ENCODE peak calls at places on chromosome 12, in six cellular contexts. One of them, this sample, is unnamed.

GRCh38 chr12:15751741-15752140 is 37.4 kb downstream of the EPS8 start:
- DNase-seq in transverse colon: no peak
- DNase-seq in ecto neural progenitor cell: no peak
- DNase-seq in EL: no peak
- DNase-seq in activated T-cell treated with anti-CD3 and anti-CD28 coated beads for 4 hours: no peak
- DNase-seq in kidney tubule cell: no peak
- DNase-seq in this sample: no peak

GRCh38 chr12:52892193-52892852 is 12.6 kb downstream of the KRT8 start:
- DNase-seq in kidney tubule cell: no peak
- DNase-seq in ecto neural progenitor cell: peak
- DNase-seq in EL: no peak
- DNase-seq in transverse colon: no peak
- DNase-seq in activated T-cell treated with anti-CD3 and anti-CD28 coated beads for 4 hours: no peak
- DNase-seq in this sample: no peak

GRCh38 chr12:27541031-27541719 is 17.2 kb downstream of the PPFIBP1 start:
- DNase-seq in activated T-cell treated with anti-CD3 and anti-CD28 coated beads for 4 hours: no peak
- DNase-seq in transverse colon: no peak
- DNase-seq in ecto neural progenitor cell: no peak
- DNase-seq in kidney tubule cell: peak
- DNase-seq in EL: no peak
- DNase-seq in this sample: no peak

GRCh38 chr12:3106564-3106963 is 29.4 kb downstream of the TSPAN9 start:
- DNase-seq in ecto neural progenitor cell: no peak
- DNase-seq in kidney tubule cell: peak
- DNase-seq in activated T-cell treated with anti-CD3 and anti-CD28 coated beads for 4 hours: no peak
- DNase-seq in EL: no peak
- DNase-seq in transverse colon: no peak
- DNase-seq in this sample: no peak

GRCh38 chr12:11553871-11554533 is 95.5 kb upstream of the ETV6 start:
- DNase-seq in transverse colon: peak
- DNase-seq in activated T-cell treated with anti-CD3 and anti-CD28 coated beads for 4 hours: peak
- DNase-seq in kidney tubule cell: peak
- DNase-seq in EL: peak
- DNase-seq in ecto neural progenitor cell: no peak
- DNase-seq in this sample: peak

GRCh38 chr12:120071493-120072020 is 45.0 kb downstream of the RAB35 start:
- DNase-seq in EL: no peak
- DNase-seq in ecto neural progenitor cell: no peak
- DNase-seq in activated T-cell treated with anti-CD3 and anti-CD28 coated beads for 4 hours: no peak
- DNase-seq in transverse colon: no peak
- DNase-seq in kidney tubule cell: no peak
- DNase-seq in this sample: no peak

GRCh38 chr12:59115526-59115925 is 195.2 kb upstream of the LRIG3 start:
- DNase-seq in EL: peak
- DNase-seq in ecto neural progenitor cell: no peak
- DNase-seq in transverse colon: no peak
- DNase-seq in activated T-cell treated with anti-CD3 and anti-CD28 coated beads for 4 hours: no peak
- DNase-seq in kidney tubule cell: no peak
- DNase-seq in this sample: no peak

GRCh38 chr12:7628401-7628961 is 37.2 kb downstream of the APOBEC1 start:
- DNase-seq in activated T-cell treated with anti-CD3 and anti-CD28 coated beads for 4 hours: no peak
- DNase-seq in transverse colon: no peak
- DNase-seq in EL: no peak
- DNase-seq in kidney tubule cell: no peak
- DNase-seq in ecto neural progenitor cell: peak
- DNase-seq in this sample: no peak

GRCh38 chr12:58920102-58920955 is at the start of gene LRIG3:
- DNase-seq in activated T-cell treated with anti-CD3 and anti-CD28 coated beads for 4 hours: no peak
- DNase-seq in ecto neural progenitor cell: peak
- DNase-seq in EL: peak
- DNase-seq in kidney tubule cell: peak
- DNase-seq in transverse colon: peak
- DNase-seq in this sample: peak

GRCh38 chr12:5509557-5509956 is 77.6 kb downstream of the NTF3 start:
- DNase-seq in kidney tubule cell: no peak
- DNase-seq in ecto neural progenitor cell: peak
- DNase-seq in EL: no peak
- DNase-seq in transverse colon: no peak
- DNase-seq in activated T-cell treated with anti-CD3 and anti-CD28 coated beads for 4 hours: no peak
- DNase-seq in this sample: no peak

GRCh38 chr12:111196532-111196931 is 172.4 kb downstream of the PHETA1 start:
- DNase-seq in EL: no peak
- DNase-seq in ecto neural progenitor cell: no peak
- DNase-seq in activated T-cell treated with anti-CD3 and anti-CD28 coated beads for 4 hours: no peak
- DNase-seq in kidney tubule cell: no peak
- DNase-seq in transverse colon: no peak
- DNase-seq in this sample: no peak

GRCh38 chr12:68899251-68899771 is 33.7 kb downstream of the CPM start:
- DNase-seq in activated T-cell treated with anti-CD3 and anti-CD28 coated beads for 4 hours: no peak
- DNase-seq in transverse colon: peak
- DNase-seq in ecto neural progenitor cell: no peak
- DNase-seq in kidney tubule cell: peak
- DNase-seq in EL: peak
- DNase-seq in this sample: peak

GRCh38 chr12:84696281-84696680 is 216.3 kb downstream of the SLC6A15 start:
- DNase-seq in EL: no peak
- DNase-seq in activated T-cell treated with anti-CD3 and anti-CD28 coated beads for 4 hours: no peak
- DNase-seq in ecto neural progenitor cell: no peak
- DNase-seq in kidney tubule cell: no peak
- DNase-seq in transverse colon: no peak
- DNase-seq in this sample: no peak

GRCh38 chr12:65926119-65927004 is 102.1 kb downstream of the HMGA2 start:
- DNase-seq in kidney tubule cell: no peak
- DNase-seq in transverse colon: no peak
- DNase-seq in EL: no peak
- DNase-seq in ecto neural progenitor cell: no peak
- DNase-seq in activated T-cell treated with anti-CD3 and anti-CD28 coated beads for 4 hours: no peak
- DNase-seq in this sample: no peak

GRCh38 chr12:750356-751191 is 1.8 kb upstream of the WNK1 start:
- DNase-seq in activated T-cell treated with anti-CD3 and anti-CD28 coated beads for 4 hours: no peak
- DNase-seq in transverse colon: no peak
- DNase-seq in kidney tubule cell: peak
- DNase-seq in EL: no peak
- DNase-seq in ecto neural progenitor cell: no peak
- DNase-seq in this sample: no peak

GRCh38 chr12:14961466-14962155 is at the start of gene ARHGDIB:
- DNase-seq in transverse colon: peak
- DNase-seq in kidney tubule cell: peak
- DNase-seq in activated T-cell treated with anti-CD3 and anti-CD28 coated beads for 4 hours: peak
- DNase-seq in ecto neural progenitor cell: no peak
- DNase-seq in EL: peak
- DNase-seq in this sample: no peak

GRCh38 chr12:42568952-42569916 is 20.3 kb downstream of the PRICKLE1 start:
- DNase-seq in activated T-cell treated with anti-CD3 and anti-CD28 coated beads for 4 hours: no peak
- DNase-seq in kidney tubule cell: peak
- DNase-seq in EL: peak
- DNase-seq in ecto neural progenitor cell: no peak
- DNase-seq in transverse colon: no peak
- DNase-seq in this sample: peak

GRCh38 chr12:1688086-1688710 is 2.7 kb upstream of the ADIPOR2 start:
- DNase-seq in transverse colon: no peak
- DNase-seq in ecto neural progenitor cell: no peak
- DNase-seq in EL: no peak
- DNase-seq in kidney tubule cell: peak
- DNase-seq in activated T-cell treated with anti-CD3 and anti-CD28 coated beads for 4 hours: no peak
- DNase-seq in this sample: no peak

GRCh38 chr12:89235189-89235993 is 116.9 kb downstream of the DUSP6 start:
- DNase-seq in kidney tubule cell: no peak
- DNase-seq in ecto neural progenitor cell: no peak
- DNase-seq in transverse colon: no peak
- DNase-seq in EL: no peak
- DNase-seq in activated T-cell treated with anti-CD3 and anti-CD28 coated beads for 4 hours: no peak
- DNase-seq in this sample: no peak

GRCh38 chr12:39440101-39440500 is 2.8 kb downstream of the KIF21A start:
- DNase-seq in transverse colon: no peak
- DNase-seq in kidney tubule cell: peak
- DNase-seq in EL: no peak
- DNase-seq in ecto neural progenitor cell: no peak
- DNase-seq in activated T-cell treated with anti-CD3 and anti-CD28 coated beads for 4 hours: no peak
- DNase-seq in this sample: no peak

GRCh38 chr12:74412607-74413230 is 124.9 kb upstream of the ATXN7L3B start:
- DNase-seq in kidney tubule cell: peak
- DNase-seq in transverse colon: no peak
- DNase-seq in ecto neural progenitor cell: no peak
- DNase-seq in EL: peak
- DNase-seq in activated T-cell treated with anti-CD3 and anti-CD28 coated beads for 4 hours: no peak
- DNase-seq in this sample: no peak

GRCh38 chr12:43786899-43787693 is 19.0 kb downstream of the TWF1 start:
- DNase-seq in transverse colon: no peak
- DNase-seq in EL: no peak
- DNase-seq in activated T-cell treated with anti-CD3 and anti-CD28 coated beads for 4 hours: no peak
- DNase-seq in ecto neural progenitor cell: no peak
- DNase-seq in kidney tubule cell: no peak
- DNase-seq in this sample: no peak

GRCh38 chr12:6698352-6699046 is 2.1 kb downstream of the PIANP start:
- DNase-seq in EL: no peak
- DNase-seq in transverse colon: no peak
- DNase-seq in activated T-cell treated with anti-CD3 and anti-CD28 coated beads for 4 hours: no peak
- DNase-seq in ecto neural progenitor cell: no peak
- DNase-seq in kidney tubule cell: no peak
- DNase-seq in this sample: no peak

GRCh38 chr12:3490848-3491382 is at the start of gene PRMT8:
- DNase-seq in transverse colon: no peak
- DNase-seq in kidney tubule cell: no peak
- DNase-seq in ecto neural progenitor cell: peak
- DNase-seq in EL: no peak
- DNase-seq in activated T-cell treated with anti-CD3 and anti-CD28 coated beads for 4 hours: no peak
- DNase-seq in this sample: no peak

GRCh38 chr12:2958432-2959193 is 584 bp upstream of the TEAD4 start:
- DNase-seq in transverse colon: peak
- DNase-seq in ecto neural progenitor cell: no peak
- DNase-seq in kidney tubule cell: peak
- DNase-seq in activated T-cell treated with anti-CD3 and anti-CD28 coated beads for 4 hours: no peak
- DNase-seq in EL: peak
- DNase-seq in this sample: peak

GRCh38 chr12:87323369-87323768 is 705.8 kb downstream of the C12orf50 start:
- DNase-seq in ecto neural progenitor cell: no peak
- DNase-seq in EL: no peak
- DNase-seq in activated T-cell treated with anti-CD3 and anti-CD28 coated beads for 4 hours: no peak
- DNase-seq in kidney tubule cell: no peak
- DNase-seq in transverse colon: no peak
- DNase-seq in this sample: peak

GRCh38 chr12:3461391-3461790 is 29.6 kb upstream of the PRMT8 start:
- DNase-seq in ecto neural progenitor cell: no peak
- DNase-seq in kidney tubule cell: no peak
- DNase-seq in activated T-cell treated with anti-CD3 and anti-CD28 coated beads for 4 hours: no peak
- DNase-seq in transverse colon: no peak
- DNase-seq in EL: no peak
- DNase-seq in this sample: no peak

GRCh38 chr12:10189653-10190052 is 10.8 kb downstream of the TMEM52B start:
- DNase-seq in ecto neural progenitor cell: no peak
- DNase-seq in activated T-cell treated with anti-CD3 and anti-CD28 coated beads for 4 hours: no peak
- DNase-seq in transverse colon: no peak
- DNase-seq in kidney tubule cell: no peak
- DNase-seq in EL: peak
- DNase-seq in this sample: no peak

GRCh38 chr12:45165284-45165683 is 50.6 kb upstream of the ANO6 start:
- DNase-seq in EL: no peak
- DNase-seq in kidney tubule cell: no peak
- DNase-seq in ecto neural progenitor cell: no peak
- DNase-seq in transverse colon: no peak
- DNase-seq in activated T-cell treated with anti-CD3 and anti-CD28 coated beads for 4 hours: no peak
- DNase-seq in this sample: no peak

GRCh38 chr12:7806863-7807487 is 17.8 kb downstream of the NANOG start:
- DNase-seq in ecto neural progenitor cell: peak
- DNase-seq in activated T-cell treated with anti-CD3 and anti-CD28 coated beads for 4 hours: peak
- DNase-seq in kidney tubule cell: peak
- DNase-seq in EL: peak
- DNase-seq in transverse colon: peak
- DNase-seq in this sample: peak

GRCh38 chr12:1706284-1707016 is 15.6 kb downstream of the ADIPOR2 start:
- DNase-seq in activated T-cell treated with anti-CD3 and anti-CD28 coated beads for 4 hours: no peak
- DNase-seq in kidney tubule cell: no peak
- DNase-seq in transverse colon: no peak
- DNase-seq in ecto neural progenitor cell: no peak
- DNase-seq in EL: no peak
- DNase-seq in this sample: no peak

GRCh38 chr12:106248849-106249371 is 1.1 kb upstream of the CKAP4 start:
- DNase-seq in activated T-cell treated with anti-CD3 and anti-CD28 coated beads for 4 hours: peak
- DNase-seq in transverse colon: peak
- DNase-seq in kidney tubule cell: peak
- DNase-seq in EL: peak
- DNase-seq in ecto neural progenitor cell: no peak
- DNase-seq in this sample: no peak

GRCh38 chr12:30533518-30533917 is 162.2 kb downstream of the IPO8 start:
- DNase-seq in kidney tubule cell: no peak
- DNase-seq in transverse colon: no peak
- DNase-seq in EL: peak
- DNase-seq in activated T-cell treated with anti-CD3 and anti-CD28 coated beads for 4 hours: no peak
- DNase-seq in ecto neural progenitor cell: no peak
- DNase-seq in this sample: no peak

GRCh38 chr12:65430571-65431306 is 152.3 kb downstream of the MSRB3 start:
- DNase-seq in EL: peak
- DNase-seq in transverse colon: no peak
- DNase-seq in activated T-cell treated with anti-CD3 and anti-CD28 coated beads for 4 hours: no peak
- DNase-seq in ecto neural progenitor cell: no peak
- DNase-seq in kidney tubule cell: peak
- DNase-seq in this sample: peak

GRCh38 chr12:114841557-114842251 is 157.7 kb upstream of the TBX3 start:
- DNase-seq in kidney tubule cell: peak
- DNase-seq in ecto neural progenitor cell: no peak
- DNase-seq in transverse colon: no peak
- DNase-seq in activated T-cell treated with anti-CD3 and anti-CD28 coated beads for 4 hours: no peak
- DNase-seq in EL: no peak
- DNase-seq in this sample: no peak

GRCh38 chr12:56326533-56326932 is 7.3 kb downstream of the PAN2 start:
- DNase-seq in EL: no peak
- DNase-seq in transverse colon: no peak
- DNase-seq in activated T-cell treated with anti-CD3 and anti-CD28 coated beads for 4 hours: no peak
- DNase-seq in kidney tubule cell: peak
- DNase-seq in ecto neural progenitor cell: no peak
- DNase-seq in this sample: no peak

GRCh38 chr12:124007356-124007755 is 34.3 kb downstream of the ZNF664 start:
- DNase-seq in transverse colon: no peak
- DNase-seq in EL: no peak
- DNase-seq in kidney tubule cell: no peak
- DNase-seq in activated T-cell treated with anti-CD3 and anti-CD28 coated beads for 4 hours: no peak
- DNase-seq in ecto neural progenitor cell: no peak
- DNase-seq in this sample: no peak

This sample was measured in kidney glomerular epithelial cell.